ENCODE peak calls at places on chromosome 2, in six cellular contexts. X, S, J, B, R and Y are unnamed samples.

GRCh38 chr2:239692348-239692747 is 291.5 kb upstream of the HDAC4 start:
- DNase-seq in X (no peak), S (no peak), J (no peak), B (no peak), R (no peak), Y (no peak)

GRCh38 chr2:231701456-231702373 is 6.6 kb upstream of the PTMA start:
- DNase-seq in X (peak; percentile 2), S (peak; percentile 92), J (peak; percentile 29), B (peak; percentile 57), R (no peak), Y (no peak)

GRCh38 chr2:17506736-17507616 is 11.3 kb downstream of the RAD51AP2 start:
- DNase-seq in X (no peak), S (no peak), J (peak; percentile 8), B (no peak), R (no peak), Y (no peak)

GRCh38 chr2:155485141-155485842 is 786.8 kb downstream of the KCNJ3 start:
- DNase-seq in X (no peak), S (no peak), J (no peak), B (no peak), R (no peak), Y (no peak)

GRCh38 chr2:1553671-1554295 is 140.5 kb downstream of the TPO start:
- DNase-seq in X (peak; percentile 50), S (peak; percentile 70), J (peak; percentile 69), B (peak; percentile 65), R (peak; percentile 76), Y (no peak)

GRCh38 chr2:156867201-156867600 is 390.3 kb upstream of the GALNT5 start:
- DNase-seq in X (no peak), S (peak; percentile 10), J (peak; percentile 24), B (no peak), R (no peak), Y (no peak)

GRCh38 chr2:121567452-121567851 is 36.8 kb downstream of the RNU4ATAC start:
- DNase-seq in X (no peak), S (no peak), J (no peak), B (no peak), R (no peak), Y (no peak)

GRCh38 chr2:74530239-74531161 is 767 bp downstream of the HTRA2 start:
- DNase-seq in X (peak; percentile 53), S (peak; percentile 54), J (peak; percentile 70), B (peak; percentile 86), R (no peak), Y (peak; percentile 72)

GRCh38 chr2:181073896-181074295 is 93.5 kb downstream of the UBE2E3 start:
- DNase-seq in X (no peak), S (peak; percentile 47), J (peak; percentile 40), B (no peak), R (no peak), Y (no peak)

GRCh38 chr2:71603851-71604708 is 150.7 kb downstream of the DYSF start:
- DNase-seq in X (no peak), S (peak; percentile 26), J (no peak), B (peak; percentile 33), R (no peak), Y (peak; percentile 7)

GRCh38 chr2:149773006-149773405 is 185.4 kb upstream of the MMADHC start:
- DNase-seq in X (no peak), S (no peak), J (no peak), B (no peak), R (no peak), Y (no peak)

GRCh38 chr2:238515411-238515810 is 88.7 kb downstream of the ASB1 start:
- DNase-seq in X (no peak), S (peak; percentile 52), J (no peak), B (no peak), R (no peak), Y (no peak)

GRCh38 chr2:205822578-205822977 is 140.3 kb downstream of the NRP2 start:
- DNase-seq in X (no peak), S (peak; percentile 51), J (peak; percentile 46), B (no peak), R (peak; percentile 20), Y (no peak)

GRCh38 chr2:230934291-230935131 is 9.5 kb upstream of the GPR55 start:
- DNase-seq in X (no peak), S (no peak), J (no peak), B (peak; percentile 53), R (no peak), Y (no peak)

GRCh38 chr2:98909381-98910211 is 26.4 kb downstream of the CRACDL start:
- DNase-seq in X (peak; percentile 79), S (peak; percentile 86), J (peak; percentile 86), B (peak; percentile 87), R (peak; percentile 73), Y (peak; percentile 36)

GRCh38 chr2:240319855-240320560 is 115.5 kb upstream of the GPC1 start:
- DNase-seq in X (peak; percentile 48), S (peak; percentile 91), J (peak; percentile 77), B (peak; percentile 74), R (peak; percentile 89), Y (no peak)

GRCh38 chr2:54945401-54946219 is 104.6 kb downstream of the RTN4 start:
- DNase-seq in X (no peak), S (peak; percentile 80), J (peak; percentile 51), B (no peak), R (peak; percentile 71), Y (no peak)

GRCh38 chr2:131656816-131657633 is 129.3 kb downstream of the CCDC74A start:
- DNase-seq in X (no peak), S (no peak), J (no peak), B (no peak), R (no peak), Y (no peak)

GRCh38 chr2:146214394-146214929 is 1630.4 kb upstream of the ACVR2A start:
- DNase-seq in X (no peak), S (no peak), J (peak; percentile 8), B (no peak), R (no peak), Y (no peak)

GRCh38 chr2:226475650-226476049 is 324.0 kb downstream of the IRS1 start:
- DNase-seq in X (no peak), S (peak; percentile 69), J (peak; percentile 85), B (no peak), R (peak; percentile 39), Y (no peak)

DNA sequence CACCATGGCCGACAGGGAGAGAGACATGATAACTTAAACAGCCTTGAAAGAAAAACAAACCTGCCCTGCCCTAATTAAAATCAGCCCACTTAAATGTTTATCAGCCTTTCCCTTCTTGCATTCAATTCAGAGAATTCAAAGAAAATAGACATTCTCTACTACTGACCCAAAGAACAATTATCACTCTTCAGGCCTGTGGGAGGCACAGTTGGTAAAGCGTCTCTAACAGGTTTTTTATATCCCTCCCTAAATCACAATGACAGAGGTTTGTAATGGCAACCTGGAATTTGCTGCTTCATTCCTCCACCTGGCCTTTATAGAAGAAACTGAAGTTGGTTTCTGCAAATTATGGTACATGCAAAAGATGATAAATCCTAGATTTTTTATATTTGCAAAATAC is 1.7 kb downstream of the CDK15 start:
- DNase-seq in X (no peak), S (no peak), J (no peak), B (peak; percentile 31), R (no peak), Y (no peak)
- H3K4me3 ChIP-seq in X (no peak overlapping the region), S (no peak overlapping the region), J (no peak overlapping the region), B (no peak overlapping the region), R (no peak overlapping the region), Y (no peak overlapping the region)

DNA sequence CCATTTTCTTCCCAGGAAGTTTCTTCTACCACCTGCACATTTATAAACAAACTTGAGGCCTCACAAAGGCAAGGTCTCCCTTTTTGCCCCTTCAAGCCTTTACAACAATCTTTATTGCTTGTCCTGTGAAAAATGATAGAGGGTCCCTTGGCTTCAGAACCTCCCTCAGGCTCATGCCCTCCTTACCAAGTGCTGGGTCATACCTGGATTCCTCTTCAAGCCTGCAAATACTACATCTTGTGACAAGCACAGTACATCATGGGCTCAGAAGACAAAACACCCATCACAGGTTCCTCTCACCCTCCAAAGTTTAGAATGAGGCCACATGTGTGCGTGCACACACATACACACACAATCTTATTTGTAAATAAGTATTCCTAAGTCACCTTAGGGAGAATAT is 9.1 kb downstream of the CAPN14 start:
- DNase-seq in X (no peak), S (no peak), J (no peak), B (no peak), R (no peak), Y (no peak)
- H3K4me3 ChIP-seq in X (no peak overlapping the region), S (no peak overlapping the region), J (no peak overlapping the region), B (no peak overlapping the region), R (no peak overlapping the region), Y (no peak overlapping the region)

GRCh38 chr2:176092270-176093144 is at the start of gene HOXD13:
- DNase-seq in X (peak; percentile 80), S (no peak), J (no peak), B (peak; percentile 92), R (no peak), Y (no peak)

GRCh38 chr2:176094307-176094706 is 1.8 kb downstream of the HOXD13 start:
- DNase-seq in X (no peak), S (no peak), J (no peak), B (no peak), R (no peak), Y (no peak)

GRCh38 chr2:176093889-176094232 is 1.3 kb downstream of the HOXD13 start:
- DNase-seq in X (no peak), S (no peak), J (no peak), B (no peak), R (no peak), Y (no peak)

GRCh38 chr2:176091329-176092258 is 927 bp upstream of the HOXD13 start:
- DNase-seq in X (no peak), S (no peak), J (no peak), B (peak; percentile 54), R (no peak), Y (no peak)

GRCh38 chr2:176093145-176093888 is 796 bp downstream of the HOXD13 start:
- DNase-seq in X (peak; percentile 71), S (no peak), J (no peak), B (peak; percentile 81), R (no peak), Y (no peak)
- H3K4me3 ChIP-seq in X (peak overlapping the region; percentile 52), S (peak overlapping the region; percentile 26), J (no peak overlapping the region), B (peak overlapping the region; percentile 14), R (peak overlapping the region; percentile 8), Y (no peak overlapping the region)

GRCh38 chr2:200613692-200614091 is 27.9 kb downstream of the AOX1 start:
- DNase-seq in X (no peak), S (no peak), J (no peak), B (no peak), R (no peak), Y (no peak)

GRCh38 chr2:200608341-200609026 is 22.7 kb downstream of the AOX1 start:
- DNase-seq in X (no peak), S (no peak), J (no peak), B (no peak), R (no peak), Y (no peak)

GRCh38 chr2:200604571-200605255 is 18.9 kb downstream of the AOX1 start:
- DNase-seq in X (no peak), S (peak; percentile 69), J (peak; percentile 72), B (no peak), R (peak; percentile 34), Y (no peak)

GRCh38 chr2:200614249-200614648 is 28.4 kb downstream of the AOX1 start:
- DNase-seq in X (no peak), S (no peak), J (peak; percentile 56), B (no peak), R (no peak), Y (no peak)

DNA sequence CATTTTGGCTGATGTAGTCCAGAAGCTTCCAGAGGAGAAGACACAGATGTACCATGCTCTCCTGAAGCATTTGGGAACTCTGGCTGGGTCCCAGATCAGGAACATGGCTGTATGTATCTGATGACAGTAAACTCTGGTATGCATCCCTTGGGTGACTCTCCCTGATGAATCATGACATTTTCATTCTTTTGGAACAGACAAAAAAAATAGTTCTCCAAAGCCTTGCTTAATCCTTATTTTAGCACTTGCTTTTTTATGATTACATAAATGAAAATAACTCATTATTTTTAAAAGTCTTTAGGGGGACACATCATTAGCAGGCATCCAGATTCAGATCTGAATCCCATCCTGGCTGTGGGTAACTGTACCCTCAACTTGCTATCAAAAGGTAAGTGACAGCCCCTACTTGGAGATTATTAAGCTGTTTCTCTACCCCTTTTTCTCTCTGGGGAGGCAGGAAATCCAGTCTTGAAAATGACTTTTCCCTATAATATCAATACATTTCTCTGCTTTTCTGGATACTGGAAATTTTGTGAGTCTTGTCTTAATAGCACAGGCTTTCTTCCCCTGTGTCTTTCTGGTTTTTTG is 23.3 kb downstream of the AOX1 start:
- DNase-seq in X (no peak), S (peak; percentile 79), J (peak; percentile 96), B (no peak), R (peak; percentile 69), Y (no peak)
- H3K4me3 ChIP-seq in X (no peak overlapping the region), S (no peak overlapping the region), J (peak overlapping the region; percentile 48), B (no peak overlapping the region), R (peak overlapping the region; percentile 28), Y (no peak overlapping the region)